ENCODE peak calls at places on chromosomes 2 and 18, in four cellular contexts. R is naive B cell, W is non-pigmented ciliary epithelial cell, A is H9. F is an unnamed sample.

GRCh38 chr2:115163572-115163971 is 721.1 kb downstream of the DPP10 start:
- DNase-seq in W (no peak), A (peak), R (no peak), F (no peak)

GRCh38 chr2:58497189-58497588 is 256.1 kb upstream of the FANCL start:
- DNase-seq in W (no peak), R (no peak), A (peak), F (no peak)

GRCh38 chr2:240584486-240585031 is 2.0 kb upstream of the CAPN10 start:
- DNase-seq in W (no peak), R (peak), A (peak), F (no peak)

GRCh38 chr2:118502106-118502505 is 345.3 kb downstream of the EN1 start:
- DNase-seq in A (no peak), R (no peak), W (no peak), F (no peak)

GRCh38 chr18:5841518-5841917 is 53.8 kb downstream of the TMEM200C start:
- DNase-seq in A (no peak), R (no peak), W (no peak), F (no peak)

GRCh38 chr2:177316756-177317155 is 52.2 kb upstream of the NFE2L2 start:
- DNase-seq in R (no peak), A (no peak), W (no peak), F (no peak)

GRCh38 chr2:66443977-66444855 is 9.3 kb downstream of the MEIS1 start:
- DNase-seq in A (no peak), R (no peak), W (no peak), F (no peak)

GRCh38 chr2:62195421-62196277 is at the start of gene B3GNT2:
- DNase-seq in A (peak), R (peak), W (no peak), F (peak)

GRCh38 chr2:189261431-189261841 is 81.9 kb upstream of the COL5A2 start:
- DNase-seq in R (no peak), A (no peak), W (no peak), F (no peak)

GRCh38 chr2:23669413-23670244 is 257.3 kb downstream of the ATAD2B start:
- DNase-seq in W (no peak), R (no peak), A (no peak), F (peak)

GRCh38 chr2:187057466-187057865 is 208.5 kb upstream of the ZSWIM2 start:
- DNase-seq in R (no peak), W (no peak), A (no peak), F (no peak)

GRCh38 chr2:12730265-12730664 is 13.5 kb downstream of the TRIB2 start:
- DNase-seq in A (no peak), W (no peak), R (no peak), F (no peak)

GRCh38 chr2:171237754-171238505 is 77.2 kb upstream of the TLK1 start:
- DNase-seq in A (no peak), W (no peak), R (no peak), F (no peak)

F was measured in thoracic aorta.